ENCODE peak calls at places on chromosome 18, in ten cellular contexts. G, V, J, F, K, Q, C, R, M and E are unnamed samples.

GRCh38 chr18:48924621-48925601 is 25.9 kb downstream of the SMAD7 start:
- DNase-seq in G (no peak), V (no peak), J (no peak), F (no peak), K (no peak), Q (no peak), C (no peak), R (no peak), M (no peak), E (no peak)

GRCh38 chr18:47898055-47898454 is 32.4 kb downstream of the SMAD2 start:
- DNase-seq in G (no peak), V (no peak), J (no peak), F (no peak), K (no peak), Q (no peak), C (no peak), R (no peak), M (no peak), E (no peak)

GRCh38 chr18:10353791-10354190 is 100.6 kb upstream of the APCDD1 start:
- DNase-seq in G (peak), V (no peak), J (no peak), F (no peak), K (no peak), Q (no peak), C (no peak), R (no peak), M (no peak), E (peak)

GRCh38 chr18:11095211-11095610 is 54.2 kb downstream of the PIEZO2 start:
- DNase-seq in G (no peak), V (no peak), J (no peak), F (no peak), K (no peak), Q (no peak), C (no peak), R (no peak), M (no peak), E (no peak)

GRCh38 chr18:9992300-9992987 is 78.6 kb downstream of the VAPA start:
- DNase-seq in G (no peak), V (no peak), J (no peak), F (no peak), K (no peak), Q (no peak), C (peak), R (no peak), M (no peak), E (no peak)

GRCh38 chr18:45628979-45629958 is 14.0 kb downstream of the SLC14A2 start:
- DNase-seq in G (no peak), V (no peak), J (no peak), F (no peak), K (no peak), Q (no peak), C (no peak), R (no peak), M (no peak), E (no peak)

GRCh38 chr18:55650363-55650870 is 62.4 kb upstream of the TCF4 start:
- DNase-seq in G (no peak), V (no peak), J (no peak), F (no peak), K (no peak), Q (no peak), C (no peak), R (no peak), M (no peak), E (no peak)

GRCh38 chr18:2083691-2084090 is 487.6 kb downstream of the METTL4 start:
- DNase-seq in G (no peak), V (no peak), J (no peak), F (no peak), K (peak), Q (no peak), C (no peak), R (no peak), M (no peak), E (no peak)

GRCh38 chr18:2826581-2826980 is 20.2 kb upstream of the EMILIN2 start:
- DNase-seq in G (no peak), V (no peak), J (peak), F (no peak), K (no peak), Q (no peak), C (peak), R (peak), M (no peak), E (no peak)

GRCh38 chr18:11883153-11883552 is 25.0 kb downstream of the MPPE1 start:
- DNase-seq in G (no peak), V (no peak), J (no peak), F (no peak), K (peak), Q (no peak), C (no peak), R (no peak), M (no peak), E (no peak)

GRCh38 chr18:2518473-2518872 is 52.8 kb downstream of the METTL4 start:
- DNase-seq in G (no peak), V (no peak), J (no peak), F (no peak), K (no peak), Q (no peak), C (no peak), R (no peak), M (no peak), E (no peak)

GRCh38 chr18:63063171-63063570 is 256.4 kb downstream of the BCL2 start:
- DNase-seq in G (no peak), V (no peak), J (no peak), F (no peak), K (no peak), Q (no peak), C (no peak), R (no peak), M (no peak), E (no peak)

GRCh38 chr18:45774065-45774521 is 50.1 kb downstream of the SLC14A1 start:
- DNase-seq in G (no peak), V (no peak), J (no peak), F (no peak), K (no peak), Q (no peak), C (no peak), R (no peak), M (no peak), E (no peak)

GRCh38 chr18:45335644-45336043 is 279.6 kb upstream of the SLC14A2 start:
- DNase-seq in G (peak), V (no peak), J (no peak), F (no peak), K (no peak), Q (no peak), C (no peak), R (no peak), M (no peak), E (no peak)

GRCh38 chr18:9731380-9731779 is 23.3 kb downstream of the RAB31 start:
- DNase-seq in G (peak), V (no peak), J (no peak), F (peak), K (no peak), Q (no peak), C (peak), R (no peak), M (no peak), E (no peak)

GRCh38 chr18:34648269-34648668 is 61.8 kb upstream of the DTNA start:
- DNase-seq in G (no peak), V (no peak), J (no peak), F (no peak), K (no peak), Q (no peak), C (no peak), R (no peak), M (no peak), E (no peak)

GRCh38 chr18:11324510-11324909 is 175.1 kb upstream of the PIEZO2 start:
- DNase-seq in G (no peak), V (no peak), J (no peak), F (no peak), K (no peak), Q (no peak), C (no peak), R (no peak), M (no peak), E (no peak)

GRCh38 chr18:51098513-51098912 is 68.5 kb downstream of the SMAD4 start:
- DNase-seq in G (no peak), V (no peak), J (no peak), F (no peak), K (no peak), Q (no peak), C (no peak), R (no peak), M (no peak), E (no peak)

GRCh38 chr18:31039426-31039825 is 3.1 kb downstream of the DSC3 start:
- DNase-seq in G (no peak), V (no peak), J (no peak), F (no peak), K (no peak), Q (no peak), C (no peak), R (no peak), M (no peak), E (no peak)

GRCh38 chr18:2147866-2148265 is 423.4 kb downstream of the METTL4 start:
- DNase-seq in G (no peak), V (no peak), J (no peak), F (no peak), K (no peak), Q (no peak), C (no peak), R (peak), M (no peak), E (no peak)

GRCh38 chr18:2223859-2224258 is 347.4 kb downstream of the METTL4 start:
- DNase-seq in G (no peak), V (no peak), J (no peak), F (peak), K (peak), Q (no peak), C (no peak), R (no peak), M (no peak), E (no peak)

GRCh38 chr18:47595816-47596501 is 334.5 kb downstream of the SMAD2 start:
- DNase-seq in G (peak), V (peak), J (no peak), F (peak), K (peak), Q (peak), C (no peak), R (no peak), M (no peak), E (no peak)

GRCh38 chr18:9575558-9575957 is 38.8 kb downstream of the PPP4R1 start:
- DNase-seq in G (peak), V (peak), J (peak), F (peak), K (peak), Q (peak), C (peak), R (peak), M (peak), E (peak)

GRCh38 chr18:50973367-50974126 is 5.7 kb downstream of the ELAC1 start:
- DNase-seq in G (peak), V (no peak), J (no peak), F (no peak), K (no peak), Q (no peak), C (no peak), R (peak), M (no peak), E (no peak)

GRCh38 chr18:35071819-35072247 is 30.6 kb downstream of the MAPRE2 start:
- DNase-seq in G (no peak), V (no peak), J (no peak), F (no peak), K (no peak), Q (no peak), C (no peak), R (peak), M (no peak), E (no peak)

GRCh38 chr18:22223263-22223960 is 54.0 kb downstream of the GATA6 start:
- DNase-seq in G (peak), V (peak), J (peak), F (peak), K (no peak), Q (peak), C (peak), R (peak), M (peak), E (peak)

GRCh38 chr18:79855147-79855910 is 57.6 kb downstream of the KCNG2 start:
- DNase-seq in G (no peak), V (no peak), J (no peak), F (no peak), K (peak), Q (peak), C (no peak), R (no peak), M (no peak), E (no peak)

GRCh38 chr18:59952283-59953007 is 52.6 kb downstream of the PMAIP1 start:
- DNase-seq in G (no peak), V (no peak), J (no peak), F (no peak), K (no peak), Q (no peak), C (no peak), R (no peak), M (no peak), E (no peak)

GRCh38 chr18:3256693-3257626 is 5.0 kb upstream of the MYL12B start:
- DNase-seq in G (peak), V (no peak), J (no peak), F (no peak), K (no peak), Q (no peak), C (no peak), R (no peak), M (no peak), E (no peak)

GRCh38 chr18:67980241-67980640 is 463.7 kb upstream of the DSEL start:
- DNase-seq in G (no peak), V (no peak), J (no peak), F (no peak), K (no peak), Q (no peak), C (no peak), R (no peak), M (no peak), E (no peak)

GRCh38 chr18:57029761-57030160 is 117.1 kb upstream of the BOD1L2 start:
- DNase-seq in G (no peak), V (no peak), J (no peak), F (no peak), K (no peak), Q (no peak), C (no peak), R (no peak), M (no peak), E (no peak)

GRCh38 chr18:74092922-74093321 is 54.7 kb downstream of the FBXO15 start:
- DNase-seq in G (no peak), V (no peak), J (no peak), F (no peak), K (no peak), Q (no peak), C (no peak), R (no peak), M (no peak), E (no peak)

GRCh38 chr18:9683418-9684396 is 24.4 kb upstream of the RAB31 start:
- DNase-seq in G (peak), V (no peak), J (peak), F (no peak), K (no peak), Q (no peak), C (peak), R (peak), M (no peak), E (no peak)

GRCh38 chr18:27017901-27018500 is 152.5 kb upstream of the AQP4 start:
- DNase-seq in G (no peak), V (no peak), J (no peak), F (no peak), K (peak), Q (no peak), C (no peak), R (no peak), M (no peak), E (no peak)
- TF ChIP-seq CTCF in G (peak), V (peak), J (no peak), F (peak), K (peak), Q (peak), C (no peak), R (peak), M (peak), E (no peak)

GRCh38 chr18:52700757-52701156 is 360.8 kb downstream of the DCC start:
- DNase-seq in G (no peak), V (no peak), J (no peak), F (no peak), K (no peak), Q (no peak), C (no peak), R (no peak), M (no peak), E (no peak)
- H3K27ac ChIP-seq in G (no peak), V (peak), J (no peak), F (no peak), K (no peak), Q (no peak), C (no peak), R (no peak), M (no peak), E (no peak)

GRCh38 chr18:69161383-69162028 is 239.2 kb upstream of the DOK6 start:
- DNase-seq in G (no peak), V (no peak), J (no peak), F (no peak), K (no peak), Q (no peak), C (no peak), R (no peak), M (no peak), E (peak)
- H3K4me3 ChIP-seq in G (no peak), V (no peak), J (no peak), F (no peak), K (no peak), Q (no peak), C (no peak), R (no peak), M (no peak), E (no peak)

DNA sequence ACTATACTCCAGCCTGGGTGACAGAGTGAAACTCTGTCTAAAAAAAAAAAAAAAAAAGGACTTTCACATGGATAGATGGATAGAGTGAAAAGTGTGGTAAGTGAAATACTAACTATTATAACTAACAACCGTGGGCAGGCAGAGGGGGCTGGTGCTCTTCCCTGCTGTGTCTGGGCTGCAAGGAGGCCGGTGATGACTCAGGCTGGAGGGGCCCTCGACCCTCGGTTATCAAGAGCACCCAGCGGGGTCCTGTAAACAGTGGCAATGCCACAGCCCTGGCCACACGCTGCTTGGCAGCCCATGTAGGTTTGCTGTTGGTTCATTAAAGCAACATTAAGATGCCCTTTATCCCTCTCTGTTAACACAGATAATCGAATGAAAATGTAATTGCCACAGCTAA is 184.8 kb upstream of the RAB12 start:
- DNase-seq in G (no peak), V (no peak), J (no peak), F (no peak), K (no peak), Q (no peak), C (no peak), R (no peak), M (no peak), E (no peak)
- TF ChIP-seq CTCF in G (no peak), V (no peak), J (no peak), F (no peak), K (no peak), Q (no peak), C (no peak), R (no peak), M (no peak), E (no peak)

DNA sequence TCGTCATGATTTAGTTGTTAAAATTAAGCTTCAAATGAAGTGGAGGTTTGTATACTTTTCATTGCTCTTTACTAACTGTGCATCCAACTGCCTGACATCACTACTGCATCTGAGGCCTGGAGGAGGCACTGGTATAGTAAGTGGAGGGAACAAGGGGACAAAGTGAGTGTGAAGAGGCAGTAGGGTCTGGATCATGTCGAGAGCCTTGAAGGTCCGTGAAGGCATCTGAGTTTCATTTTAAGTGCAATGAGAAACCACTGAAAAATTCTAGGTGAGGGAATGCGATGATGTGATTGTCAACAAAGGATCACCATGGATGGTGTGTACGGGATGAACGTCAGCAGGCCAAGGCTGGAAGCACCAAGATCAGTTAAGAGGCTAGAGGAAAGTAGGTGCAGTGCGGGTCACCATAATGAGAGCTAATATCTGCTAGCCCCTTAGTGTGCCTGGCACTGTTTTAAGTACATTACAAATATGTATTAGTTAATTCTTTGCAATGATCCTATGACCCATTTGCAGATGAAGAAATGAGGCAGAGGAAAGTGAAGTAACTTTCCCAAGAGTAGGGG is 96.1 kb downstream of the CABYR start:
- DNase-seq in G (no peak), V (no peak), J (no peak), F (no peak), K (no peak), Q (no peak), C (no peak), R (no peak), M (no peak), E (no peak)
- H3K27ac ChIP-seq in G (no peak), V (no peak), J (no peak), F (no peak), K (no peak), Q (no peak), C (peak), R (peak), M (no peak), E (no peak)